ENCODE peak calls at places on chromosomes 1 and 21, in eight cellular contexts. F, B, X, W, T, A, E and S are unnamed samples.

GRCh38 chr1:178393370-178393769 is 103.4 kb downstream of the CLEC20A start:
- DNase-seq in F (no peak), E (no peak), W (no peak), B (no peak), T (no peak), X (no peak), A (no peak), S (no peak)

GRCh38 chr21:38777521-38777920 is 28.2 kb upstream of the ETS2 start:
- DNase-seq in F (no peak), B (no peak), T (no peak), E (no peak), A (no peak), X (no peak), W (no peak), S (peak; percentile 26)

GRCh38 chr21:43362306-43362927 is 64.5 kb downstream of the SIK1 start:
- DNase-seq in E (peak; percentile 56), B (peak; percentile 77), A (peak; percentile 82), X (peak; percentile 86), T (peak; percentile 67), W (peak; percentile 63), F (peak; percentile 42), S (peak; percentile 89)

GRCh38 chr1:220182081-220182480 is 88.1 kb downstream of the IARS2 start:
- DNase-seq in F (no peak), W (no peak), A (no peak), X (no peak), B (no peak), E (no peak), T (no peak), S (no peak)

GRCh38 chr1:117370071-117370470 is 2.8 kb downstream of the MAN1A2 start:
- DNase-seq in B (no peak), X (no peak), W (no peak), E (no peak), A (no peak), T (no peak), F (no peak), S (no peak)

GRCh38 chr1:215987092-215987855 is 420.2 kb downstream of the KCTD3 start:
- DNase-seq in T (no peak), X (no peak), F (no peak), B (no peak), A (no peak), W (no peak), E (no peak), S (no peak)

GRCh38 chr1:40197656-40198055 is 36.5 kb downstream of the RLF start:
- DNase-seq in T (no peak), E (no peak), F (no peak), W (no peak), A (no peak), X (no peak), B (no peak), S (no peak)

GRCh38 chr1:177448652-177449351 is 278.0 kb downstream of the BRINP2 start:
- DNase-seq in F (peak; percentile 15), A (no peak), X (no peak), B (no peak), E (no peak), T (no peak), W (no peak), S (no peak)

GRCh38 chr1:206457408-206457807 is 12.9 kb upstream of the IKBKE start:
- DNase-seq in B (no peak), W (no peak), T (no peak), E (no peak), X (no peak), F (no peak), A (no peak), S (no peak)

GRCh38 chr1:224726783-224727182 is 110.7 kb downstream of the CNIH3 start:
- DNase-seq in A (no peak), W (no peak), X (peak; percentile 71), E (no peak), T (no peak), B (no peak), F (peak; percentile 46), S (no peak)

GRCh38 chr1:213244664-213245091 is 193.6 kb downstream of the RPS6KC1 start:
- DNase-seq in X (no peak), B (peak; percentile 9), W (no peak), F (no peak), E (no peak), T (no peak), A (peak; percentile 20), S (no peak)

GRCh38 chr1:156754219-156754618 is 2.7 kb upstream of the HDGF start:
- DNase-seq in F (no peak), T (no peak), A (no peak), X (no peak), E (no peak), W (no peak), B (no peak), S (peak; percentile 4)

GRCh38 chr1:77824083-77824482 is 44.6 kb downstream of the MIGA1 start:
- DNase-seq in A (no peak), W (no peak), B (no peak), F (no peak), E (no peak), X (no peak), T (no peak), S (no peak)

GRCh38 chr21:30769724-30770431 is 14.7 kb upstream of the KRTAP21-1 start:
- DNase-seq in X (no peak), T (no peak), A (no peak), F (no peak), B (no peak), W (no peak), E (no peak), S (no peak)

GRCh38 chr1:14037101-14037807 is 337.3 kb downstream of the PRDM2 start:
- DNase-seq in T (no peak), B (no peak), W (no peak), F (no peak), E (no peak), X (no peak), A (no peak), S (no peak)

GRCh38 chr1:243568793-243569192 is 281.2 kb downstream of the AKT3 start:
- DNase-seq in E (no peak), A (no peak), X (no peak), T (no peak), F (no peak), W (no peak), B (no peak), S (no peak)

GRCh38 chr1:206930210-206930798 is 8.6 kb upstream of the FCMR start:
- DNase-seq in E (no peak), B (no peak), X (no peak), A (no peak), F (no peak), W (no peak), T (no peak), S (peak; percentile 94)

DNA sequence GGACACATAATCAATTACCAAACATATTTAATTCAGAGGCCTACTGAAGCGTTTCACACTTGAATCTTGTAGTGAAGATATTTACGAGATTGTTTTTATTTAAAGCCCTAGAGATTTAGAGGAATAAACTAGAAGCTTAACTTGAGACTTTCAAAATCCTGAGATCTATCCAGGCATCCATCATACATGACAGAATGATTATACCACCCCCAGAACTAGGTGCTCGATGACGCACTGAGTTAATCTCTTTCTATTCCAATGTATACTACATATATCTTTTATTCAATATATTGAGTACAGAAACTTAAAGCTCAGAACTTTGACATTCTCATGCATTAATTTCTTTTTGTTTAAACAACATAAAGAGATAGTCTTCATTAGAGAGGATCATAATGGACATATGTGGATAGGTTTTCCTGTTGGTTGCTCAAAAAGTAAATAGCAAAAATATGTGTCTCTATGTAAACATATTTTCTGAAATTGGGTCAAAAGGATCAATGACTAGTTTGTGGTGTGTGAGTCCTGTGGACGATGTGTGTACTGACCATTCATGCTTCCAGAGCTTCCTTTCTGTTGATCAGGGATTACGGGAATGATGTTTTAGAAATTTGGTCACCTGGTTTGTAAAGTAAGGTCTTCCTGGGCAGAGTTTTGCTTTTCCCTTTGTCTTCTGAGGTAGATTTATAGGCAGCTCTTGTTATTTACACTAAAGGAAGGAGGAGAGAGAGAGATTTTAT is 171.4 kb upstream of the HMCN1 start:
- DNase-seq in T (no peak), E (no peak), W (no peak), F (no peak), X (no peak), A (no peak), B (no peak), S (no peak)
- TF ChIP-seq POLR2A in T (no peak), E (no peak), W (no peak), F (no peak), X (no peak), A (no peak), B (no peak), S (no peak)

DNA sequence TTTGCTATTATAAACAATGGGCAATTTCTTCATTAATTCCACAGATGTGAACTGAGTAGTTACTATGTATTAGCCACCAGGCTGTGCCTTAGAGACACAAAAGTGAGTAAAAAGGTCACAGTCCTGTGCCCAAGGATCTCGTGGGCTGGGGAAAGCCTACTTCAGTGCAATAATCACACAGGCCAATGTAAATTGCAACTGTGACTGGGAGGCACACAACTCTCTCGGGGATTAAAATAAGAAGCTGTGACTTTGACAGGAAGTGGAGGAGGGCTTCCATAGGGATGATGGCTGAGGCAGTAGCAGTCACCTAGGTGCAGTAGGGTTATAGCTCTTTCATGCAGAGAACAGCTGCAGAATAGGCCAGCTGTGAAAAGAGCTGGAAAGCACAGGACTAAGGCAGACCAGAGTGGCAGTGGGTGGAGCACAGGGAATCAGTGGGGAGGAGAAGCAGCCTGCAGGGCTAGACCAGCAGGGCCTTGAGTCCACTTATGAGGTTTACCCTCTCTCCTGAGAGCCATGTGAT is 121.9 kb downstream of the MAB21L3 start:
- DNase-seq in X (no peak), F (no peak), A (no peak), E (no peak), W (no peak), B (no peak), T (peak; percentile 37), S (no peak)
- TF ChIP-seq CTCF in X (no peak), F (no peak), A (no peak), E (peak; percentile 42), W (no peak), B (no peak), T (no peak), S (peak; percentile 60)

GRCh38 chr1:2514863-2515762 is 11.3 kb downstream of the PANK4 start:
- DNase-seq in X (no peak), T (no peak), E (no peak), A (no peak), F (no peak), W (no peak), B (no peak), S (no peak)
- H3K36me3 ChIP-seq in X (peaks cover 96% of the 10 kb centered on the region), T (peaks cover 2% of the 10 kb centered on the region), E (peaks cover 100% of the 10 kb centered on the region), A (peaks cover 3% of the 10 kb centered on the region), F (no peaks in the 10 kb centered on the region), W (peaks cover 10% of the 10 kb centered on the region), B (no peaks in the 10 kb centered on the region), S (no peaks in the 10 kb centered on the region)

DNA sequence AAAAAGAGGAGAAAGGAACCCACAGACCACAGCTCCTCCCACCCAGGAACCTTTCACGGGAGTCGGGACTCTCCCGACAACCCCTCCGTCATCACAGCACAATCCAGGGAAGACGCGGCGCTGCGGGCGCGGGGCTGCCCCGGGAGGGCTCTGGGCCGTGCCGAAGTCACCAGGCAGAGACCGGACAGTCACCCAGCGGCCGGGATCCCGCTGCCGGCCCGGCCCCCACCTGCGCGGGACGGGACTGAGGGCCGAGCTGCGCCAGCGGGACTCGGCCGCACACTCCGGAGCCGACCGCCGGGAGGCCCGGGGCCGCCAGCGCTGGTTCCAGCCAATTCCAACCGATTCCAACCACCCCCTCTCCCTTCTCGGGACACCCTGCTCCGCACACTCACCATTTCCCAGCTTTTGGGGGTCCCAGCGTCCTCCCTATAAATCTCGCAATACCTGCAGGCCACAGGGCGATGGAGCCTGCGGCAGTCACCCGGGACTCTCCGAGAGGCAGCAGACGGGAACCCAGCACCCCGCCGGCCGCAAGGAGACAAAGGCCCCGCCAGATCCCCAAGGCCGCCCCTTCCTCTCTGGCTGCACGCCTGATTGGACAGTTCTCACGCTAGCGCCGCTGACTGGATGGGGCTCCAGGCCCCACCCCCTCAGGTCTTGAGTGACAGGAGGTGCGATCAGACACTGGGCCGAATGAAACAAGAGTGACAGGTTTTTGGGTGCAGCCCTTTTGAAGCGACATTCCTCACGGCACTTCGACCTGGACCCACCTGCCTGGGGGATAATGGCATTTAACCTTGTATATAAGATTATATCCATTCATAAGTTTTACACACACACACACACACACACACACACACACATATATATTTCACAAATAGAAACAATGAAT is at the start of gene ZNF695:
- DNase-seq in B (peak; percentile 90), W (no peak), A (peak; percentile 44), X (peak; percentile 80), E (peak; percentile 83), T (peak; percentile 95), F (peak; percentile 45), S (peak; percentile 84)
- TF ChIP-seq POLR2A in B (no peak), W (no peak), A (no peak), X (no peak), E (no peak), T (no peak), F (no peak), S (no peak)